ENCODE peak calls at places on chromosomes 1 and 21, in four cellular contexts. G is fibroblast of lung, S is GM23338, T is HCT116. Q is an unnamed sample. For H4K20me1, the result is how much of the 10 kb centered on the place peaks cover.

GRCh38 chr1:218376722-218377121 is 31.6 kb downstream of the TGFB2 start:
- DNase-seq in S (no peak), T (no peak), G (no peak), Q (no peak)

GRCh38 chr1:38783659-38784229 is 75.8 kb downstream of the RRAGC start:
- DNase-seq in S (no peak), T (no peak), G (peak), Q (peak)

GRCh38 chr1:150765229-150765976 is at the start of gene CTSS:
- DNase-seq in G (no peak), T (no peak), S (no peak), Q (no peak)

GRCh38 chr1:19396280-19396679 is 84.2 kb downstream of the SLC66A1 start:
- DNase-seq in S (no peak), G (no peak), T (no peak), Q (no peak)

GRCh38 chr21:14259669-14260458 is 43.9 kb downstream of the RBM11 start:
- DNase-seq in T (peak), G (peak), S (peak), Q (peak)

GRCh38 chr1:40059292-40059959 is 18.9 kb downstream of the CAP1 start:
- DNase-seq in T (no peak), S (peak), G (peak), Q (no peak)

GRCh38 chr1:4375812-4376211 is 278.6 kb upstream of the AJAP1 start:
- DNase-seq in T (no peak), S (no peak), G (peak), Q (no peak)

GRCh38 chr1:195738971-195739650 is 869.1 kb downstream of the KCNT2 start:
- DNase-seq in S (no peak), G (peak), T (no peak), Q (no peak)

GRCh38 chr21:44764319-44765230 is 37.0 kb downstream of the UBE2G2 start:
- DNase-seq in T (no peak), G (no peak), S (no peak), Q (peak)

GRCh38 chr1:52670599-52670998 is 27.5 kb downstream of the COA7 start:
- DNase-seq in G (no peak), T (no peak), S (no peak), Q (no peak)

GRCh38 chr1:40014812-40015594 is 25.5 kb upstream of the CAP1 start:
- DNase-seq in G (peak), T (no peak), S (no peak), Q (no peak)

GRCh38 chr1:86760199-86760598 is 55.8 kb downstream of the SH3GLB1 start:
- DNase-seq in S (no peak), G (no peak), T (no peak), Q (no peak)

GRCh38 chr1:36320291-36320758 is 3.1 kb downstream of the EVA1B start:
- DNase-seq in T (no peak), S (peak), G (no peak), Q (no peak)

GRCh38 chr1:92957020-92957734 is 4.1 kb downstream of the DIPK1A start:
- DNase-seq in G (no peak), T (no peak), S (no peak), Q (no peak)

GRCh38 chr1:203316626-203317093 is 11.3 kb downstream of the BTG2 start:
- DNase-seq in T (no peak), S (no peak), G (peak), Q (peak)

GRCh38 chr1:158691907-158692306 is 5.4 kb upstream of the SPTA1 start:
- DNase-seq in G (no peak), S (no peak), T (no peak), Q (no peak)

GRCh38 chr1:72827285-72827684 is 544.9 kb upstream of the NEGR1 start:
- DNase-seq in G (peak), S (no peak), T (no peak), Q (no peak)

GRCh38 chr1:218499911-218500310 is 154.8 kb downstream of the TGFB2 start:
- DNase-seq in S (no peak), T (no peak), G (no peak), Q (no peak)

GRCh38 chr1:76381450-76382108 is 307.0 kb downstream of the ST6GALNAC3 start:
- DNase-seq in G (peak), S (peak), T (no peak), Q (no peak)

GRCh38 chr1:236150972-236151371 is 8.6 kb downstream of the GPR137B start:
- DNase-seq in G (no peak), S (no peak), T (no peak), Q (no peak)

GRCh38 chr21:36169465-36170128 is 13.0 kb downstream of the DOP1B start:
- DNase-seq in S (peak), T (no peak), G (no peak), Q (no peak)
- TF ChIP-seq CTCF in S (peak), T (peak), G (peak), Q (no peak)

GRCh38 chr1:223835754-223836153 is 10.0 kb downstream of the TP53BP2 start:
- DNase-seq in G (no peak), T (no peak), S (no peak), Q (no peak)

GRCh38 chr1:223838125-223838854 is 7.5 kb downstream of the TP53BP2 start:
- DNase-seq in S (no peak), T (no peak), G (no peak), Q (no peak)

GRCh38 chr1:223837206-223837605 is 8.5 kb downstream of the TP53BP2 start:
- DNase-seq in G (no peak), T (no peak), S (no peak), Q (no peak)

GRCh38 chr1:223837687-223838086 is 8.1 kb downstream of the TP53BP2 start:
- DNase-seq in G (no peak), T (no peak), S (no peak), Q (no peak)

GRCh38 chr1:223836586-223836985 is 9.2 kb downstream of the TP53BP2 start:
- DNase-seq in T (no peak), G (no peak), S (no peak), Q (no peak)
- H4K20me1 ChIP-seq in T (under half), G (under half), S (under half), Q (half or more)

DNA sequence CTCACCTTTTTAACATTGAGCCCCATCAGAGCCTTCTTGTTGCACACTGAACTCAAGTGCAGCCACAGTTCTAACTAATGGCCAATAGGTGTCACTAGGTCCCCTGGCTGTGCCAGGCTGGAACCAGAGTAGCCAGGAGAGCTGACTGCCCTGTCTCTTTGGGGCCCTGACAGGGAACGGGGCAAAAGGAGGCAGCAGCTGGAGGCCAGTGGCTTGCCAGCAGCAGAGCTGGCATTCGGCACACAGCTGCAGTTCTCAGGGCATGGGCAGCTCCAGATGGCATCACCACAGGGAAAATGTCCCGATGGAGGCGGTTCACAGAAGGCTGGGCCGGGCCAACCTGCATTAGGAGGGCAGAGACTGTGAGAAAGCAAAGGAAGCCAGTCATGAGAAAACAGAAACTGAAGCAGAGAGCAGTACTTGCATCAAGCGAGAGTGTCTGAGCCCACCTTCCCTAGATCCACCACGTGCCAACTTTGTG is 188.6 kb downstream of the FCRL5 start:
- DNase-seq in S (peak), G (peak), T (peak), Q (peak)
- TF ChIP-seq CTCF in S (peak), G (peak), T (peak), Q (peak)

DNA sequence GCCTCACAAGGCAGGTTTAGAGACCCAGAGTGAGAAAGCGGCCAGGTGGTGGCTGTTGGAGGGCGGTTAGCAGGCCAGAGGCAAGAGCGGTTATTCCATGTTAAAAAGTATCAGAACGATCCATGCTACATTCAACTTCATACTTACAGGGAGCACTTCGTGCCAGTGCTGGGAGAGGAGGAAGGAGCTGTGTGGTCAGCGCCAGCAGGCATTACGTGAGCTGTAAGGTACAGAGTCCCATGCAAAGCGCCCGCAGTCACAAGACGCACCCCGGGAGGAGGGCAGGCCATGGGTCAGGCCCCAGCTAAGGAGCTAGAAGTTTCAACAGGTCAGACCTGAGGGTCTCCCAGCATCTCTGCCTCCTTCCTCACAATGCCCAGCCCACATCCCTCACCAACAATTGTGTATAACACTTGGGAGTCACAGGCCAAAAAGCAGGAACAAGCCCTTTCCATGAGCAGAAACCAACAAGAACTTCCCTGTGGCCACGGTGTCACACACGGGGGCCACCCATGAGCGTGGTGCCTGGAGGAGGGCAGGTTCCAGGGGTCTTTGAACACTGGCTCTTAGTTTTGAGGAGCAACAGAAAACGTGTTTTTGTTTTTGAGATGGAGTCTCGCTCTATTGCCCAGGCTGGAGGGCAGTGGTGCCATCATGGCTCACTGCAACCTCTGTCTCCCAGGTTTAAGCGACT is 21.8 kb upstream of the GPR153 start:
- DNase-seq in G (no peak), T (no peak), S (no peak), Q (no peak)
- H4K20me1 ChIP-seq in G (under half), T (under half), S (under half), Q (under half)